ENCODE peak calls at places on chromosomes 6 and 20, in six cellular contexts. V, H, R, K, N and T are unnamed samples.

GRCh38 chr6:130460934-130461333 is 95.1 kb downstream of the TMEM200A start:
- DNase-seq in V (no peak), H (no peak), R (no peak), K (no peak), N (no peak), T (no peak)

GRCh38 chr6:75557068-75557467 is 44.6 kb upstream of the SENP6 start:
- DNase-seq in V (no peak), H (no peak), R (no peak), K (no peak), N (no peak), T (no peak)

GRCh38 chr6:53080813-53081212 is 15.6 kb downstream of the FBXO9 start:
- DNase-seq in V (no peak), H (no peak), R (no peak), K (no peak), N (no peak), T (no peak)

GRCh38 chr6:134002821-134003220 is 49.6 kb downstream of the SLC2A12 start:
- DNase-seq in V (no peak), H (no peak), R (no peak), K (no peak), N (peak; percentile 97), T (peak; percentile 83)

GRCh38 chr20:59805786-59806577 is 127.5 kb downstream of the SYCP2 start:
- DNase-seq in V (no peak), H (no peak), R (no peak), K (no peak), N (no peak), T (no peak)

GRCh38 chr20:37816003-37816402 is 86.9 kb upstream of the VSTM2L start:
- DNase-seq in V (no peak), H (no peak), R (no peak), K (no peak), N (no peak), T (no peak)

GRCh38 chr20:1734269-1734858 is 76.8 kb upstream of the SIRPG start:
- DNase-seq in V (no peak), H (peak; percentile 12), R (no peak), K (no peak), N (peak; percentile 7), T (peak; percentile 72)

GRCh38 chr6:37244430-37245310 is 12.9 kb upstream of the TBC1D22B start:
- DNase-seq in V (peak; percentile 100), H (peak; percentile 100), R (peak; percentile 76), K (no peak), N (peak; percentile 100), T (peak; percentile 46)

GRCh38 chr20:47217482-47218446 is 138.7 kb downstream of the ZMYND8 start:
- DNase-seq in V (no peak), H (no peak), R (no peak), K (no peak), N (no peak), T (no peak)

GRCh38 chr6:121791396-121792315 is 356.2 kb downstream of the GJA1 start:
- DNase-seq in V (no peak), H (no peak), R (no peak), K (no peak), N (no peak), T (peak; percentile 11)

GRCh38 chr6:41638002-41638800 is at the start of gene MDFI:
- DNase-seq in V (no peak), H (no peak), R (no peak), K (no peak), N (peak; percentile 56), T (no peak)

GRCh38 chr6:157715766-157716171 is 107.3 kb upstream of the SNX9 start:
- DNase-seq in V (no peak), H (peak; percentile 76), R (no peak), K (no peak), N (peak; percentile 64), T (no peak)

GRCh38 chr6:73585566-73586415 is 65.0 kb upstream of the EEF1A1 start:
- DNase-seq in V (no peak), H (peak; percentile 82), R (no peak), K (no peak), N (peak; percentile 82), T (peak; percentile 90)

GRCh38 chr6:37626915-37627314 is 70.8 kb downstream of the MDGA1 start:
- DNase-seq in V (no peak), H (no peak), R (no peak), K (no peak), N (no peak), T (no peak)

GRCh38 chr6:113564401-113565161 is 292.6 kb upstream of the MARCKS start:
- DNase-seq in V (no peak), H (peak; percentile 97), R (no peak), K (peak; percentile 86), N (peak; percentile 91), T (peak; percentile 12)

GRCh38 chr20:37925265-37926165 is 22.6 kb downstream of the VSTM2L start:
- DNase-seq in V (no peak), H (no peak), R (no peak), K (peak; percentile 25), N (no peak), T (no peak)

GRCh38 chr20:19935842-19936241 is 81.3 kb upstream of the NAA20 start:
- DNase-seq in V (peak; percentile 70), H (no peak), R (no peak), K (no peak), N (no peak), T (no peak)

GRCh38 chr6:122692175-122692598 is 82.0 kb downstream of the PKIB start:
- DNase-seq in V (no peak), H (peak; percentile 85), R (peak; percentile 66), K (no peak), N (peak; percentile 98), T (no peak)

GRCh38 chr6:3405679-3406078 is 51.2 kb downstream of the SLC22A23 start:
- DNase-seq in V (no peak), H (no peak), R (no peak), K (no peak), N (peak; percentile 43), T (no peak)

GRCh38 chr20:18164356-18164755 is 26.7 kb downstream of the KAT14 start:
- DNase-seq in V (peak; percentile 86), H (peak; percentile 56), R (no peak), K (no peak), N (peak; percentile 7), T (no peak)